ENCODE peak calls at places on chromosomes 12 and 14, in four cellular contexts. D is GM04504; S is mesothelial cell of epicardium; O is activated naive CD4-positive, alpha-beta T cell. U is an unnamed sample.

GRCh38 chr14:60349663-60350365 is 100.8 kb downstream of the PPM1A start:
- DNase-seq in D (peak), O (no peak), S (no peak), U (peak)

GRCh38 chr14:50619569-50620141 is 48.5 kb downstream of the SAV1 start:
- DNase-seq in D (no peak), S (no peak), O (no peak), U (peak)

GRCh38 chr14:105023791-105024480 is 3.1 kb upstream of the CDCA4 start:
- DNase-seq in O (no peak), D (no peak), S (no peak), U (peak)

GRCh38 chr14:68793734-68794129 is 865 bp upstream of the ZFP36L1 start:
- DNase-seq in S (no peak), O (no peak), D (no peak), U (no peak)

GRCh38 chr12:12954361-12954760 is 2.4 kb upstream of the GPRC5D start:
- DNase-seq in D (no peak), S (no peak), O (no peak), U (peak)

GRCh38 chr12:18468521-18469075 is 207.3 kb downstream of the PIK3C2G start:
- DNase-seq in O (no peak), S (no peak), D (peak), U (no peak)

GRCh38 chr14:64873506-64874220 is 6.0 kb downstream of the SPTB start:
- DNase-seq in D (no peak), S (no peak), O (no peak), U (no peak)

GRCh38 chr14:43541356-43541755 is 965.7 kb downstream of the FSCB start:
- DNase-seq in D (no peak), O (no peak), S (no peak), U (no peak)

U was measured in fibroblast of pulmonary artery.